ENCODE peak calls at places on chromosomes 2 and 18, in nine cellular contexts. Y is occipital lobe, H is RWPE1, G is A549, Z is stromal cell of bone marrow, D is endothelial cell, B is GM10248, C is GM12865, A is HS-5. W is an unnamed sample.

GRCh38 chr2:20568501-20569463 is 82.1 kb downstream of the HS1BP3 start:
- DNase-seq in C (no peak), G (no peak), A (no peak), Z (no peak), Y (no peak), D (no peak), B (no peak), H (peak), W (no peak)

GRCh38 chr18:41326311-41326710 is 628.7 kb upstream of the PIK3C3 start:
- DNase-seq in C (no peak), B (no peak), G (no peak), Y (no peak), A (peak), H (no peak), Z (no peak), D (no peak), W (no peak)

GRCh38 chr2:55102056-55102812 is 52.0 kb upstream of the RTN4 start:
- DNase-seq in G (no peak), D (no peak), H (no peak), Z (peak), A (peak), Y (no peak), B (no peak), C (no peak), W (no peak)

GRCh38 chr18:21155443-21155842 is 43.8 kb upstream of the ROCK1 start:
- DNase-seq in Z (no peak), G (no peak), C (no peak), H (no peak), A (no peak), D (no peak), Y (no peak), B (no peak), W (no peak)

GRCh38 chr2:12321017-12321641 is 395.6 kb upstream of the TRIB2 start:
- DNase-seq in C (no peak), Z (peak), Y (peak), H (peak), A (peak), G (no peak), B (no peak), D (no peak), W (no peak)

GRCh38 chr2:41737888-41738287 is 309.9 kb upstream of the PKDCC start:
- DNase-seq in D (no peak), H (no peak), Y (no peak), Z (peak), G (no peak), B (no peak), A (no peak), C (no peak), W (no peak)

GRCh38 chr2:20267529-20267928 is 42.6 kb upstream of the SDC1 start:
- DNase-seq in A (no peak), Y (no peak), B (no peak), Z (no peak), G (no peak), C (no peak), H (no peak), D (no peak), W (no peak)

GRCh38 chr2:144132357-144132756 is 387.6 kb downstream of the ZEB2 start:
- DNase-seq in H (peak), D (no peak), A (peak), C (no peak), Z (no peak), B (no peak), Y (no peak), G (no peak), W (no peak)

GRCh38 chr2:135132314-135132713 is 80.2 kb downstream of the RAB3GAP1 start:
- DNase-seq in Z (peak), B (no peak), H (no peak), C (no peak), Y (no peak), G (no peak), D (no peak), A (peak), W (no peak)

GRCh38 chr2:25939257-25939668 is 43.0 kb downstream of the KIF3C start:
- DNase-seq in D (peak), A (no peak), H (no peak), B (no peak), Y (no peak), C (no peak), G (no peak), Z (no peak), W (no peak)

GRCh38 chr2:28633739-28634138 is 117.9 kb upstream of the PPP1CB start:
- DNase-seq in B (no peak), Z (peak), G (no peak), A (no peak), D (no peak), C (no peak), Y (peak), H (peak), W (peak)

GRCh38 chr2:43943809-43944452 is 51.9 kb downstream of the LRPPRC start:
- DNase-seq in A (no peak), Z (no peak), D (no peak), H (no peak), B (no peak), G (no peak), C (no peak), Y (no peak), W (no peak)

GRCh38 chr2:180559766-180560165 is 420.6 kb upstream of the UBE2E3 start:
- DNase-seq in D (peak), C (no peak), G (no peak), Z (no peak), Y (no peak), B (no peak), H (no peak), A (no peak), W (no peak)

GRCh38 chr2:164150601-164151000 is 414.8 kb upstream of the FIGN start:
- DNase-seq in Z (no peak), A (no peak), G (no peak), H (no peak), C (no peak), Y (no peak), D (no peak), B (no peak), W (no peak)

GRCh38 chr2:15782009-15782751 is 158.2 kb upstream of the MYCN start:
- DNase-seq in C (no peak), Y (no peak), D (no peak), A (no peak), G (peak), B (no peak), H (no peak), Z (peak), W (no peak)

GRCh38 chr18:22609642-22610041 is 191.9 kb upstream of the CTAGE1 start:
- DNase-seq in A (no peak), B (no peak), G (peak), D (no peak), Y (no peak), C (no peak), H (no peak), Z (peak), W (no peak)

GRCh38 chr18:32287249-32287648 is 97.4 kb downstream of the MEP1B start:
- DNase-seq in C (no peak), A (no peak), G (no peak), H (no peak), D (no peak), Z (no peak), B (no peak), Y (no peak), W (no peak)

GRCh38 chr2:212428685-212429480 is 109.7 kb downstream of the ERBB4 start:
- DNase-seq in G (no peak), C (no peak), Y (no peak), A (no peak), D (no peak), H (no peak), Z (no peak), B (no peak), W (no peak)

GRCh38 chr2:134308474-134309385 is 54.9 kb downstream of the MGAT5 start:
- DNase-seq in B (no peak), A (no peak), D (no peak), Z (no peak), G (no peak), Y (no peak), H (no peak), C (no peak), W (no peak)

GRCh38 chr2:222946700-222947278 is 86.0 kb downstream of the ACSL3 start:
- DNase-seq in H (no peak), A (no peak), G (no peak), C (no peak), Z (no peak), D (no peak), Y (no peak), B (no peak), W (no peak)

GRCh38 chr2:131032393-131032836 is 60.8 kb downstream of the FAM168B start:
- DNase-seq in D (no peak), A (no peak), Z (no peak), C (no peak), G (no peak), Y (no peak), H (no peak), B (no peak), W (no peak)

GRCh38 chr18:58496231-58496630 is 132.7 kb downstream of the ALPK2 start:
- DNase-seq in D (no peak), C (no peak), H (no peak), B (no peak), Z (peak), A (peak), Y (no peak), G (no peak), W (no peak)

GRCh38 chr2:242085941-242086621 is 216.6 kb downstream of the RTP5 start:
- DNase-seq in Z (no peak), A (no peak), G (no peak), B (no peak), H (no peak), C (peak), D (no peak), Y (no peak), W (no peak)

GRCh38 chr2:64742678-64743077 is 89.0 kb upstream of the SERTAD2 start:
- DNase-seq in A (no peak), H (no peak), Z (no peak), C (no peak), G (no peak), Y (no peak), B (no peak), D (no peak), W (no peak)

GRCh38 chr2:46909771-46910419 is 5.7 kb downstream of the MCFD2 start:
- DNase-seq in A (no peak), D (no peak), C (peak), B (peak), Z (peak), G (peak), H (peak), Y (no peak), W (peak)

GRCh38 chr2:217467331-217467730 is 535.5 kb downstream of the TNS1 start:
- DNase-seq in A (no peak), C (no peak), Z (no peak), H (no peak), D (no peak), B (no peak), G (no peak), Y (no peak), W (no peak)

GRCh38 chr18:27713037-27713726 is 463.7 kb downstream of the CDH2 start:
- DNase-seq in G (no peak), Y (no peak), A (no peak), H (no peak), Z (no peak), C (no peak), B (no peak), D (no peak), W (no peak)

GRCh38 chr18:56927795-56928194 is 219.1 kb upstream of the BOD1L2 start:
- DNase-seq in D (no peak), B (no peak), A (no peak), G (no peak), Y (no peak), C (no peak), H (no peak), Z (no peak), W (no peak)

GRCh38 chr2:229057997-229058553 is 213.0 kb downstream of the PID1 start:
- DNase-seq in Y (no peak), Z (no peak), B (no peak), D (no peak), H (no peak), A (no peak), G (no peak), C (no peak), W (no peak)

GRCh38 chr2:181621779-181622490 is 35.0 kb downstream of the CERKL start:
- DNase-seq in C (no peak), B (no peak), D (no peak), A (no peak), G (no peak), H (no peak), Y (no peak), Z (no peak), W (no peak)

GRCh38 chr18:61851940-61852451 is 40.8 kb downstream of the RNF152 start:
- DNase-seq in G (no peak), C (no peak), D (no peak), H (no peak), A (peak), Z (peak), Y (no peak), B (no peak), W (no peak)

GRCh38 chr2:237919593-237919992 is 47.2 kb upstream of the UBE2F start:
- DNase-seq in B (no peak), Y (no peak), C (no peak), G (no peak), D (no peak), H (no peak), Z (no peak), A (no peak), W (no peak)